ENCODE peak calls at places on chromosomes 5 and 9, in ten cellular contexts. I, S, O, B, P, Y, V, D, A and G are unnamed samples.
A peak's percentile ranks its signal among the peaks of the same experiment; 100 is the strongest.

GRCh38 chr9:35406183-35406959 is 83.5 kb upstream of the RUSC2 start:
- DNase-seq in Y (no peak), P (no peak), A (peak; percentile 4), B (no peak), S (no peak), I (peak; percentile 64), V (peak; percentile 8), O (no peak), D (peak; percentile 92), G (no peak)

GRCh38 chr9:111992523-111992922 is 95.9 kb downstream of the UGCG start:
- DNase-seq in S (no peak), I (no peak), B (no peak), V (no peak), O (no peak), A (no peak), P (no peak), D (no peak), Y (no peak), G (no peak)

GRCh38 chr5:157640406-157640805 is 11.8 kb downstream of the SOX30 start:
- DNase-seq in D (no peak), A (no peak), P (no peak), S (no peak), V (no peak), Y (no peak), B (no peak), I (no peak), O (no peak), G (no peak)

GRCh38 chr5:90421136-90421535 is 11.6 kb upstream of the CETN3 start:
- DNase-seq in O (no peak), P (no peak), D (peak; percentile 49), B (no peak), S (no peak), V (no peak), A (no peak), I (no peak), Y (no peak), G (no peak)

GRCh38 chr5:163544041-163544440 is 38.6 kb downstream of the MAT2B start:
- DNase-seq in Y (no peak), V (no peak), B (no peak), D (no peak), S (no peak), I (no peak), P (no peak), O (no peak), A (no peak), G (no peak)

GRCh38 chr9:124259273-124260078 is 1.7 kb downstream of the NEK6 start:
- DNase-seq in B (no peak), V (no peak), S (no peak), D (no peak), P (peak; percentile 40), I (peak; percentile 81), A (no peak), Y (no peak), O (peak; percentile 72), G (no peak)

GRCh38 chr5:40853632-40854192 is 12.5 kb downstream of the CARD6 start:
- DNase-seq in O (no peak), I (no peak), P (no peak), V (no peak), D (no peak), S (no peak), A (no peak), B (no peak), Y (no peak), G (no peak)

GRCh38 chr9:21964925-21965385 is 29.2 kb downstream of the CDKN2A start:
- DNase-seq in Y (no peak), A (no peak), I (peak; percentile 59), O (no peak), B (no peak), P (no peak), V (no peak), D (peak; percentile 54), S (no peak), G (no peak)

GRCh38 chr9:136947955-136948510 is 3.0 kb downstream of the C8G start:
- DNase-seq in O (no peak), A (no peak), B (peak; percentile 14), V (no peak), I (peak; percentile 79), Y (no peak), D (peak; percentile 57), P (peak; percentile 85), S (no peak), G (peak; percentile 83)

GRCh38 chr9:101380295-101380694 is 4.5 kb downstream of the BAAT start:
- DNase-seq in A (no peak), O (no peak), P (no peak), Y (no peak), S (no peak), I (no peak), V (no peak), D (no peak), B (no peak), G (no peak)

GRCh38 chr5:177300236-177300880 is 3.2 kb downstream of the RAB24 start:
- DNase-seq in S (peak; percentile 58), A (peak; percentile 52), D (peak; percentile 44), B (no peak), I (no peak), O (peak; percentile 64), P (no peak), V (no peak), Y (no peak), G (no peak)

GRCh38 chr5:139985733-139986132 is 57.4 kb downstream of the NRG2 start:
- DNase-seq in A (no peak), V (no peak), S (no peak), I (peak; percentile 72), O (peak; percentile 2), D (no peak), P (no peak), B (peak; percentile 1), Y (no peak), G (peak; percentile 23)

GRCh38 chr5:157273131-157273556 is 7.2 kb downstream of the CYFIP2 start:
- DNase-seq in S (no peak), D (no peak), I (no peak), O (no peak), Y (no peak), V (no peak), B (no peak), P (no peak), A (no peak), G (no peak)

GRCh38 chr5:133117930-133118445 is 66.2 kb downstream of the HSPA4 start:
- DNase-seq in S (peak; percentile 34), B (no peak), Y (no peak), P (no peak), D (no peak), A (no peak), O (peak; percentile 4), V (no peak), I (no peak), G (no peak)

GRCh38 chr5:43007246-43007910 is 32.7 kb downstream of the ANXA2R start:
- DNase-seq in Y (peak; percentile 79), B (peak; percentile 95), A (peak; percentile 68), V (peak; percentile 87), P (peak; percentile 82), I (peak; percentile 89), D (peak; percentile 74), S (peak; percentile 84), O (peak; percentile 84), G (peak; percentile 38)

GRCh38 chr5:83895860-83896259 is 175.2 kb upstream of the HAPLN1 start:
- DNase-seq in S (no peak), A (no peak), D (no peak), Y (no peak), B (no peak), I (no peak), P (no peak), V (no peak), O (no peak), G (no peak)

GRCh38 chr5:175516933-175517823 is 38.8 kb downstream of the SFXN1 start:
- DNase-seq in A (no peak), V (no peak), S (no peak), O (no peak), I (no peak), B (no peak), Y (no peak), D (no peak), P (no peak), G (no peak)

GRCh38 chr9:94916956-94917355 is 190.5 kb downstream of the AOPEP start:
- DNase-seq in O (no peak), D (peak; percentile 30), S (no peak), A (no peak), V (no peak), Y (no peak), B (peak; percentile 34), P (no peak), I (no peak), G (no peak)

GRCh38 chr5:14011089-14012004 is 66.9 kb upstream of the DNAH5 start:
- DNase-seq in A (no peak), P (peak; percentile 83), B (peak; percentile 97), D (peak; percentile 94), I (peak; percentile 92), Y (peak; percentile 96), V (peak; percentile 96), O (peak; percentile 79), S (peak; percentile 92), G (peak; percentile 95)

GRCh38 chr9:109886617-109887016 is 106.6 kb downstream of the PALM2AKAP2 start:
- DNase-seq in O (no peak), S (no peak), D (no peak), V (no peak), P (no peak), Y (no peak), A (no peak), I (no peak), B (no peak), G (no peak)

GRCh38 chr5:139285651-139286392 is 7.7 kb upstream of the MATR3 start:
- DNase-seq in A (no peak), P (no peak), O (no peak), I (no peak), Y (no peak), D (no peak), V (no peak), B (no peak), S (no peak), G (no peak)

GRCh38 chr9:32741706-32742105 is 41.6 kb upstream of the TMEM215 start:
- DNase-seq in O (no peak), B (no peak), V (no peak), I (no peak), D (no peak), S (no peak), Y (no peak), A (no peak), P (no peak), G (no peak)

GRCh38 chr5:1515921-1516571 is 7.7 kb downstream of the LPCAT1 start:
- DNase-seq in Y (no peak), A (no peak), P (peak; percentile 4), B (no peak), D (no peak), S (peak; percentile 54), V (peak; percentile 16), O (peak; percentile 54), I (peak; percentile 8), G (peak; percentile 6)